ENCODE peak calls at places on chromosomes 7 and 10, in ten cellular contexts. T is lower lobe of right lung, L is HTR-8/SVneo, M is amniotic stem cell, P is NCI-H1092, K is ovary, A is putamen, E is DMS153, X is T-helper 22 cell, H is HCEC 1CT. J is an unnamed sample.

GRCh38 chr10:64007157-64007556 is 486.0 kb downstream of the REEP3 start:
- DNase-seq in H (no peak), T (no peak), L (no peak), M (no peak), X (no peak), K (no peak), A (no peak), P (no peak), E (no peak), J (no peak)

GRCh38 chr10:126935263-126935946 is 30.2 kb downstream of the DOCK1 start:
- DNase-seq in L (no peak), K (no peak), A (no peak), X (no peak), M (no peak), P (no peak), H (peak; percentile 10), T (no peak), E (no peak), J (peak; percentile 6)

GRCh38 chr7:102273749-102274712 is 12.6 kb upstream of the SH2B2 start:
- DNase-seq in T (no peak), P (no peak), A (no peak), K (no peak), X (no peak), H (peak; percentile 91), L (peak; percentile 94), M (no peak), E (peak; percentile 65), J (peak; percentile 87)

GRCh38 chr7:43758861-43759683 is 592 bp downstream of the BLVRA start:
- DNase-seq in L (peak; percentile 50), X (peak; percentile 16), M (no peak), A (peak; percentile 17), P (peak; percentile 18), K (peak; percentile 69), E (no peak), T (peak; percentile 68), H (peak; percentile 13), J (peak; percentile 34)

GRCh38 chr10:114626841-114627240 is 31.2 kb downstream of the ABLIM1 start:
- DNase-seq in T (no peak), P (no peak), M (no peak), E (no peak), X (no peak), L (no peak), K (no peak), A (no peak), H (no peak), J (no peak)

GRCh38 chr7:2175514-2175913 is 57.2 kb downstream of the MAD1L1 start:
- DNase-seq in P (no peak), X (no peak), K (no peak), T (no peak), A (no peak), E (no peak), L (peak; percentile 99), H (peak; percentile 98), M (peak; percentile 83), J (no peak)

GRCh38 chr7:1586827-1587705 is 17.2 kb upstream of the PSMG3 start:
- DNase-seq in M (no peak), H (no peak), X (no peak), L (no peak), E (peak; percentile 25), T (no peak), P (no peak), K (no peak), A (no peak), J (no peak)

GRCh38 chr7:135181929-135182678 is 11.6 kb upstream of the CYREN start:
- DNase-seq in A (no peak), E (no peak), X (no peak), L (no peak), M (no peak), T (no peak), K (no peak), H (no peak), P (no peak), J (no peak)

GRCh38 chr7:44767912-44768662 is 19.4 kb downstream of the ZMIZ2 start:
- DNase-seq in X (no peak), P (no peak), T (no peak), E (peak; percentile 8), H (no peak), L (no peak), M (no peak), K (peak; percentile 82), A (peak; percentile 77), J (no peak)

GRCh38 chr7:72234086-72234485 is 178.1 kb downstream of the CALN1 start:
- DNase-seq in A (no peak), K (no peak), L (no peak), X (no peak), H (no peak), T (no peak), E (no peak), M (no peak), P (no peak), J (no peak)

GRCh38 chr10:2367083-2367482 is 629.8 kb upstream of the ADARB2 start:
- DNase-seq in M (no peak), E (no peak), X (no peak), P (no peak), L (no peak), K (no peak), H (no peak), T (no peak), A (no peak), J (no peak)

GRCh38 chr10:85916999-85917573 is 449.5 kb downstream of the GRID1 start:
- DNase-seq in M (no peak), T (no peak), A (no peak), K (no peak), H (no peak), L (no peak), X (no peak), E (peak; percentile 92), P (peak; percentile 84), J (no peak)

GRCh38 chr7:108129018-108129965 is 869 bp downstream of the LAMB4 start:
- DNase-seq in A (no peak), P (no peak), T (no peak), X (no peak), E (no peak), K (no peak), H (no peak), L (no peak), M (no peak), J (no peak)

GRCh38 chr10:9608592-9608991 is 1409.1 kb upstream of the CELF2 start:
- DNase-seq in A (peak; percentile 12), H (peak; percentile 30), E (no peak), K (no peak), L (no peak), T (no peak), M (no peak), X (no peak), P (no peak), J (peak; percentile 49)

J was measured in RKO.